ENCODE peak calls at places on chromosomes 16 and 17, in four cellular contexts. One of them, this sample, is unnamed.

GRCh38 chr16:49737541-49737940 is 118.4 kb downstream of the ZNF423 start:
- DNase-seq in cardiac fibroblast: no peak
- DNase-seq in bronchial epithelial cell: no peak
- DNase-seq in choroid plexus epithelial cell: no peak
- DNase-seq in this sample: no peak

GRCh38 chr17:10114931-10115535 is 83.4 kb downstream of the GAS7 start:
- DNase-seq in bronchial epithelial cell: peak
- DNase-seq in cardiac fibroblast: peak
- DNase-seq in choroid plexus epithelial cell: peak
- DNase-seq in this sample: peak

GRCh38 chr17:69607162-69607834 is 192.8 kb downstream of the MAP2K6 start:
- DNase-seq in choroid plexus epithelial cell: peak
- DNase-seq in cardiac fibroblast: peak
- DNase-seq in bronchial epithelial cell: peak
- DNase-seq in this sample: peak

GRCh38 chr16:2728034-2728433 is 8.0 kb upstream of the PRSS27 start:
- DNase-seq in choroid plexus epithelial cell: no peak
- DNase-seq in bronchial epithelial cell: no peak
- DNase-seq in cardiac fibroblast: no peak
- DNase-seq in this sample: no peak

GRCh38 chr16:10871157-10871991 is 5.6 kb upstream of the CIITA start:
- DNase-seq in cardiac fibroblast: peak
- DNase-seq in bronchial epithelial cell: peak
- DNase-seq in choroid plexus epithelial cell: peak
- DNase-seq in this sample: peak

GRCh38 chr17:53191878-53192277 is 630.8 kb upstream of the KIF2B start:
- DNase-seq in choroid plexus epithelial cell: no peak
- DNase-seq in bronchial epithelial cell: no peak
- DNase-seq in cardiac fibroblast: no peak
- DNase-seq in this sample: peak

GRCh38 chr17:63405020-63405419 is 41.1 kb downstream of the CYB561 start:
- DNase-seq in cardiac fibroblast: no peak
- DNase-seq in bronchial epithelial cell: no peak
- DNase-seq in choroid plexus epithelial cell: no peak
- DNase-seq in this sample: no peak

GRCh38 chr16:51409001-51409675 is 258.1 kb upstream of the SALL1 start:
- DNase-seq in choroid plexus epithelial cell: peak
- DNase-seq in bronchial epithelial cell: peak
- DNase-seq in cardiac fibroblast: peak
- DNase-seq in this sample: peak

GRCh38 chr17:35044181-35044580 is 19.3 kb downstream of the RFFL start:
- DNase-seq in cardiac fibroblast: no peak
- DNase-seq in choroid plexus epithelial cell: no peak
- DNase-seq in bronchial epithelial cell: no peak
- DNase-seq in this sample: no peak

GRCh38 chr17:31815212-31815611 is 43.8 kb downstream of the COPRS start:
- DNase-seq in choroid plexus epithelial cell: no peak
- DNase-seq in bronchial epithelial cell: no peak
- DNase-seq in cardiac fibroblast: no peak
- DNase-seq in this sample: no peak

GRCh38 chr17:1109606-1110523 is 69.9 kb downstream of the ABR start:
- DNase-seq in bronchial epithelial cell: no peak
- DNase-seq in cardiac fibroblast: no peak
- DNase-seq in choroid plexus epithelial cell: peak
- DNase-seq in this sample: peak

GRCh38 chr16:83066011-83066410 is 439.2 kb downstream of the CDH13 start:
- DNase-seq in cardiac fibroblast: peak
- DNase-seq in bronchial epithelial cell: no peak
- DNase-seq in choroid plexus epithelial cell: no peak
- DNase-seq in this sample: no peak

GRCh38 chr16:57304169-57305061 is 19.9 kb upstream of the PLLP start:
- DNase-seq in cardiac fibroblast: peak
- DNase-seq in choroid plexus epithelial cell: peak
- DNase-seq in bronchial epithelial cell: peak
- DNase-seq in this sample: peak

GRCh38 chr17:36730095-36730808 is 128.9 kb downstream of the MRM1 start:
- DNase-seq in choroid plexus epithelial cell: no peak
- DNase-seq in bronchial epithelial cell: no peak
- DNase-seq in cardiac fibroblast: no peak
- DNase-seq in this sample: no peak

GRCh38 chr17:68705331-68706166 is 104.4 kb upstream of the FAM20A start:
- DNase-seq in cardiac fibroblast: peak
- DNase-seq in bronchial epithelial cell: no peak
- DNase-seq in choroid plexus epithelial cell: peak
- DNase-seq in this sample: no peak

GRCh38 chr16:64138621-64139020 is 983.2 kb downstream of the CDH11 start:
- DNase-seq in bronchial epithelial cell: no peak
- DNase-seq in cardiac fibroblast: no peak
- DNase-seq in choroid plexus epithelial cell: no peak
- DNase-seq in this sample: no peak

GRCh38 chr17:83183150-83183820 is 103.9 kb downstream of the METRNL start:
- DNase-seq in bronchial epithelial cell: no peak
- DNase-seq in choroid plexus epithelial cell: no peak
- DNase-seq in cardiac fibroblast: no peak
- DNase-seq in this sample: no peak

GRCh38 chr17:76572201-76572910 is 13.3 kb downstream of the ST6GALNAC2 start:
- DNase-seq in bronchial epithelial cell: no peak
- DNase-seq in cardiac fibroblast: no peak
- DNase-seq in choroid plexus epithelial cell: no peak
- DNase-seq in this sample: no peak

GRCh38 chr17:76573096-76573495 is 12.6 kb downstream of the ST6GALNAC2 start:
- DNase-seq in choroid plexus epithelial cell: no peak
- DNase-seq in bronchial epithelial cell: no peak
- DNase-seq in cardiac fibroblast: no peak
- DNase-seq in this sample: no peak

GRCh38 chr17:76570457-76570856 is 15.2 kb downstream of the ST6GALNAC2 start:
- DNase-seq in choroid plexus epithelial cell: no peak
- DNase-seq in bronchial epithelial cell: no peak
- DNase-seq in cardiac fibroblast: no peak
- DNase-seq in this sample: no peak

GRCh38 chr17:76569607-76570279 is 15.9 kb downstream of the ST6GALNAC2 start:
- DNase-seq in bronchial epithelial cell: no peak
- DNase-seq in choroid plexus epithelial cell: no peak
- DNase-seq in cardiac fibroblast: no peak
- DNase-seq in this sample: no peak

DNA sequence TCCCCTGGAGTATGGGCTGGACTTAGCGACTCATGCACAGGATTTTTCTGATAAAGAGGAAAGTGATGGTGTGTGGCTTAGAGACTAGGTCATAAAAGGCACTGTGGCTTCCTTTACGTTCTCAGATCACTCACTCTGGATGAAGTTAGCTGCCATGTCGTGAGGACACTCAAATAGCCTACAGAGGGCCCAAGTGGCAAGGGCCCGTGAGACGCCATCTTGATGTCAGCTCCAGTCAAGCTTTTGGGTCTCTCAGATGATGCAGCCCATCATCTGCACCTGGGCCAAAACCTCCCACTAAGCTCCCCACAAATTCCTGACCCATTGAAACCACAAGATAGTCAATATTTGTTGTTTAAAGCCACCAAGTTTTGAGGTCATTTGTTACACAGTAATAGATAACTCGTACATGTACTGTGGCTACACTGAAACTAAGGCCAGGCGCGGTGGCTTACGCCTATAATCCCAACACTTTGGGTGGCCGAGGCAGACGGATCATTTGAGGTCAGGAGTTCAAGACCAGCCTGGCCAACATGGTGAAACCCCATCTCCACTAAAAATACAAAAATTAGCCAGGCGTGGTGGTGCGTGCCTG is 14.7 kb downstream of the ST6GALNAC2 start:
- DNase-seq in cardiac fibroblast: no peak
- DNase-seq in bronchial epithelial cell: no peak
- DNase-seq in choroid plexus epithelial cell: no peak
- DNase-seq in this sample: no peak
- TF ChIP-seq CTCF in cardiac fibroblast: no peak
- TF ChIP-seq CTCF in bronchial epithelial cell: no peak
- TF ChIP-seq CTCF in choroid plexus epithelial cell: no peak
- TF ChIP-seq CTCF in this sample: no peak

DNA sequence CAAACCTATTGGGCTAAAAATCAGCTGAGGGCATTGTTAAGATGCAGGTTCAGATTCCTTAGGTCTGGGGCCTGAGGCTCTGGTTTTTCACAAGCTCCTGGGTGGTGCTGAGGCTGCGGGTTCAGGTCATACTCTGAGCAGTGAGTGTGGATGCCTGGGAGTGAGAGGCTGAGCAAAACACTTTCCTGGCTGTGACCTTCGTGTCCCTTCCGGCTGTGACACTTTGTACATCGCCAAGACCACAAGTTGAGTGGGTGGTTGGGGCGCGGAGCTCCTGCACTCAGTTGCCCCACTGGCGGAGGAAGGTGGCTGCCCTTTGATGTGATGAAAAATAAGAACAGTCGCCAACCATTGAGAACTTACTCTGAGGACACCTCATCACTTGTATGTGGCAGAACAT is 24.8 kb downstream of the CCR7 start:
- DNase-seq in cardiac fibroblast: no peak
- DNase-seq in bronchial epithelial cell: no peak
- DNase-seq in choroid plexus epithelial cell: no peak
- DNase-seq in this sample: no peak
- TF ChIP-seq CTCF in cardiac fibroblast: no peak
- TF ChIP-seq CTCF in bronchial epithelial cell: no peak
- TF ChIP-seq CTCF in choroid plexus epithelial cell: no peak
- TF ChIP-seq CTCF in this sample: no peak

GRCh38 chr17:50534222-50534978 is 1.9 kb downstream of the EPN3 start:
- DNase-seq in cardiac fibroblast: no peak
- DNase-seq in bronchial epithelial cell: peak
- DNase-seq in choroid plexus epithelial cell: no peak
- DNase-seq in this sample: peak
- TF ChIP-seq CTCF in cardiac fibroblast: peak
- TF ChIP-seq CTCF in bronchial epithelial cell: peak
- TF ChIP-seq CTCF in choroid plexus epithelial cell: peak
- TF ChIP-seq CTCF in this sample: peak

GRCh38 chr17:76103274-76104139 is at the start of gene EXOC7:
- DNase-seq in cardiac fibroblast: peak
- DNase-seq in bronchial epithelial cell: peak
- DNase-seq in choroid plexus epithelial cell: peak
- DNase-seq in this sample: peak
- TF ChIP-seq CTCF in cardiac fibroblast: no peak
- TF ChIP-seq CTCF in bronchial epithelial cell: no peak
- TF ChIP-seq CTCF in choroid plexus epithelial cell: peak
- TF ChIP-seq CTCF in this sample: peak

GRCh38 chr17:38747385-38748328 is 479 bp downstream of the PCGF2 start:
- DNase-seq in bronchial epithelial cell: no peak
- DNase-seq in cardiac fibroblast: peak
- DNase-seq in choroid plexus epithelial cell: no peak
- DNase-seq in this sample: no peak
- TF ChIP-seq CTCF in bronchial epithelial cell: peak
- TF ChIP-seq CTCF in cardiac fibroblast: no peak
- TF ChIP-seq CTCF in choroid plexus epithelial cell: no peak
- TF ChIP-seq CTCF in this sample: no peak

DNA sequence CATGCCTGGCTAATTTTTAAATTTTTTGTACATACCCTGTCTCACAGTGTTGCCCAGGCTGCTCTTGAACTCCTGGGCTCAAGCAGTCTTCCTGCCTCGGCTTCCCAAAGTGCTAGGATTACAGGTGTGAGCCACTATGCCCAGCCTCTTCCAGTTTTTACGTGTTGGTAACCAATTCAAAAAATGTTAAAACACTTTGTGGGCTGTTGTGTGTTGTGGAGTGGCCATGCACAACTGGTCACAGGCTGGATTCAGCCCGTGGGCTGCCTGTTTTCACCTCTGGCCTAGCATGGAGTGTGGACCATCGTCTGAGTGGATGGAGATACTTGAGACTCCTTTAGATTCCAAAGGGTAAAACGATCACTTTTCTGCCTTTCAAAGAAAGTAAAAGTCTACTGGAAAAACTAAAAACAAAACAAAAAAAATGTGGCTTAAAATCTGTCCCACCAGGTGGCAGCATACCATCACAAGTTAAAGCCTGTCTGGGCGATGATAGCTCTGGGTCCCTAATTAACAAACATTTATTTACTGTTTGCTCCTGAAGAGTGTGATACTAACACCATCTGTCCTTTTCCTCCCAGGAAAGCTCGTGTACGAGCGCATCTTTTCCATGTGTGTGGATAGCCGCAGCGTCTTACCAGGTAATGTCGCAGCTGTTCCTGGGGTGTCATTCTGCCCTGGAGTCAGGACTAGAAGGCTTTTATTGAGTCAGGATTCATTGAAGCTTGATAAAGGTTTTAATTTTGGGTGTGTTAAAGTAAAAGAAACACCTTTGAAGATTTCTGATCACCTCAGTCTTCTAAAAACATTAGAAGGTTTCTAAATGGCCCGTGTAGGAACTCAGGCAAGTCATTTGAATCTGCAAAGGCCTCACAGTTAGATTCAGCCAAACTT is 45.8 kb downstream of the VPS35L start:
- DNase-seq in bronchial epithelial cell: peak
- DNase-seq in cardiac fibroblast: peak
- DNase-seq in choroid plexus epithelial cell: peak
- DNase-seq in this sample: peak
- TF ChIP-seq CTCF in bronchial epithelial cell: peak
- TF ChIP-seq CTCF in cardiac fibroblast: peak
- TF ChIP-seq CTCF in choroid plexus epithelial cell: peak
- TF ChIP-seq CTCF in this sample: peak

DNA sequence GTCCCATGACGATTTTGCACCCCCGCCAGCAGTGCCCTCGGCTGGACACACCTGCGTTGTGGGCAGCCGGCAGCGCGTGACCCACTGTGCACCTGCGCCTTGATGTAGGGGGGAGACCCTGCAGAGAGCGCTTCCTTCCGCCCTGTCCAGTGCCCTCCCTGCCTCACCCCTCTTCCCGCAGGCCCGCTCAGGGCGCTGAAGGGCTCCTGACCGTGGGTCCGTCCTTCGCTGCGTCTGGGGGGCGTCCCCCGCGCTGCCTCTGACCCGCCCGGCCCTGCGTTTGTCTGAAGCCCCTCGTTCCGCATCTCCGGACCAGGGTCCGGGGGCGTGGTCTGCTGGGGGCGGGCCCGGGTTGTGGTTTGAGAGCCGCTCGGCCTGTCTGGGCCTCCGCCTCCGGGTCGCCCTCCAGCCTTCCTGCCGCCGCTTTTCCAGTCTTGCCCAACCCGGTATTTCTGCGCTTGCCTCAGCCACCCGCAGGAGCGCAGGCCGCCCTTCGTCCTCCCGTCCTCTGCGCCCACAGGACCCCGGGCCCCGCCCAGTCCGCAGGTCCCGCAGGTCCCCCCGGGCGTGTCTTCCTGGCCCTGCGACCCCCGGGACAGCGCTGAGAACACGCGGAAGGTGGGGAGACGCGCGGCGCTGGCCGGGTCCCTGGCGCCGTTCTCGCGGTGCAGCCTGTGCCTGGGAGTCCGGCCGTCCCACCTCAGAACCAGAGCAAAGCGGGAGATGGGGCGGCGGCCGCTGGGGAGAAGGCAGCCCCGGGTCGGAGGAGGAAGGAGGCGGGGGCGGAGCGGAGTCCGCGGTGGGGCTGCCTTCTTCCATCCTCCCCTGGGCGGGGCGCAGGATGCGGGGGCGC is 4.0 kb upstream of the IL17C start:
- DNase-seq in choroid plexus epithelial cell: peak
- DNase-seq in cardiac fibroblast: peak
- DNase-seq in bronchial epithelial cell: peak
- DNase-seq in this sample: peak
- TF ChIP-seq CTCF in choroid plexus epithelial cell: no peak
- TF ChIP-seq CTCF in cardiac fibroblast: no peak
- TF ChIP-seq CTCF in bronchial epithelial cell: no peak
- TF ChIP-seq CTCF in this sample: no peak